ENCODE peak calls at places on chromosomes 5 and 9, in seven cellular contexts. One of them, this sample, is unnamed. For H3K4me1, the result is how much of the 10 kb centered on the place peaks cover.

GRCh38 chr9:123034881-123035465 is 1.5 kb downstream of the GPR21 start:
- DNase-seq in iPS DF 6.9: no peak
- DNase-seq in CD8-positive, alpha-beta T cell: no peak
- DNase-seq in hepatocyte: no peak
- DNase-seq in effector memory CD4-positive, alpha-beta T cell: no peak
- DNase-seq in thoracic aorta: no peak
- DNase-seq in adipocyte: no peak
- DNase-seq in this sample: no peak

GRCh38 chr5:138666226-138666742 is 86.9 kb upstream of the CTNNA1 start:
- DNase-seq in iPS DF 6.9: no peak
- DNase-seq in CD8-positive, alpha-beta T cell: no peak
- DNase-seq in hepatocyte: no peak
- DNase-seq in effector memory CD4-positive, alpha-beta T cell: no peak
- DNase-seq in thoracic aorta: no peak
- DNase-seq in adipocyte: no peak
- DNase-seq in this sample: no peak

GRCh38 chr9:134544388-134545212 is 97.0 kb upstream of the COL5A1 start:
- DNase-seq in iPS DF 6.9: peak
- DNase-seq in CD8-positive, alpha-beta T cell: no peak
- DNase-seq in hepatocyte: peak
- DNase-seq in effector memory CD4-positive, alpha-beta T cell: no peak
- DNase-seq in thoracic aorta: peak
- DNase-seq in adipocyte: peak
- DNase-seq in this sample: no peak

GRCh38 chr5:68139601-68140441 is 75.7 kb upstream of the PIK3R1 start:
- DNase-seq in iPS DF 6.9: no peak
- DNase-seq in CD8-positive, alpha-beta T cell: no peak
- DNase-seq in hepatocyte: no peak
- DNase-seq in effector memory CD4-positive, alpha-beta T cell: no peak
- DNase-seq in thoracic aorta: no peak
- DNase-seq in adipocyte: no peak
- DNase-seq in this sample: no peak

GRCh38 chr5:53257806-53258373 is 148.3 kb upstream of the MOCS2 start:
- DNase-seq in iPS DF 6.9: no peak
- DNase-seq in CD8-positive, alpha-beta T cell: no peak
- DNase-seq in hepatocyte: no peak
- DNase-seq in effector memory CD4-positive, alpha-beta T cell: no peak
- DNase-seq in thoracic aorta: no peak
- DNase-seq in adipocyte: no peak
- DNase-seq in this sample: peak

GRCh38 chr5:80957031-80957761 is 3.0 kb upstream of the RASGRF2 start:
- DNase-seq in iPS DF 6.9: no peak
- DNase-seq in CD8-positive, alpha-beta T cell: no peak
- DNase-seq in hepatocyte: no peak
- DNase-seq in effector memory CD4-positive, alpha-beta T cell: no peak
- DNase-seq in thoracic aorta: no peak
- DNase-seq in adipocyte: no peak
- DNase-seq in this sample: no peak

GRCh38 chr5:123937230-123937629 is 425.3 kb downstream of the CSNK1G3 start:
- DNase-seq in iPS DF 6.9: peak
- DNase-seq in CD8-positive, alpha-beta T cell: no peak
- DNase-seq in hepatocyte: peak
- DNase-seq in effector memory CD4-positive, alpha-beta T cell: no peak
- DNase-seq in thoracic aorta: no peak
- DNase-seq in adipocyte: peak
- DNase-seq in this sample: no peak

GRCh38 chr5:135069895-135070657 is 36.0 kb upstream of the PITX1 start:
- DNase-seq in iPS DF 6.9: no peak
- DNase-seq in CD8-positive, alpha-beta T cell: no peak
- DNase-seq in hepatocyte: no peak
- DNase-seq in effector memory CD4-positive, alpha-beta T cell: no peak
- DNase-seq in thoracic aorta: no peak
- DNase-seq in adipocyte: no peak
- DNase-seq in this sample: peak

GRCh38 chr9:32635362-32635761 is at the start of gene TAF1L:
- DNase-seq in iPS DF 6.9: no peak
- DNase-seq in CD8-positive, alpha-beta T cell: no peak
- DNase-seq in hepatocyte: no peak
- DNase-seq in effector memory CD4-positive, alpha-beta T cell: no peak
- DNase-seq in thoracic aorta: no peak
- DNase-seq in adipocyte: no peak
- DNase-seq in this sample: no peak

GRCh38 chr5:68389618-68390017 is 174.1 kb downstream of the PIK3R1 start:
- DNase-seq in iPS DF 6.9: no peak
- DNase-seq in CD8-positive, alpha-beta T cell: no peak
- DNase-seq in hepatocyte: no peak
- DNase-seq in effector memory CD4-positive, alpha-beta T cell: no peak
- DNase-seq in thoracic aorta: no peak
- DNase-seq in adipocyte: no peak
- DNase-seq in this sample: no peak

GRCh38 chr5:75869891-75870290 is 152.7 kb upstream of the POC5 start:
- DNase-seq in iPS DF 6.9: no peak
- DNase-seq in CD8-positive, alpha-beta T cell: no peak
- DNase-seq in hepatocyte: no peak
- DNase-seq in effector memory CD4-positive, alpha-beta T cell: no peak
- DNase-seq in thoracic aorta: no peak
- DNase-seq in adipocyte: no peak
- DNase-seq in this sample: no peak

GRCh38 chr9:108047264-108047663 is 557.7 kb upstream of the KLF4 start:
- DNase-seq in iPS DF 6.9: no peak
- DNase-seq in CD8-positive, alpha-beta T cell: no peak
- DNase-seq in hepatocyte: no peak
- DNase-seq in effector memory CD4-positive, alpha-beta T cell: no peak
- DNase-seq in thoracic aorta: no peak
- DNase-seq in adipocyte: no peak
- DNase-seq in this sample: no peak

GRCh38 chr5:92760550-92760949 is 820.5 kb downstream of the NR2F1-AS1 start:
- DNase-seq in iPS DF 6.9: no peak
- DNase-seq in CD8-positive, alpha-beta T cell: no peak
- DNase-seq in hepatocyte: no peak
- DNase-seq in effector memory CD4-positive, alpha-beta T cell: no peak
- DNase-seq in thoracic aorta: no peak
- DNase-seq in adipocyte: no peak
- DNase-seq in this sample: no peak

GRCh38 chr9:91202757-91203283 is 158.9 kb downstream of the AUH start:
- DNase-seq in iPS DF 6.9: no peak
- DNase-seq in CD8-positive, alpha-beta T cell: no peak
- DNase-seq in hepatocyte: no peak
- DNase-seq in effector memory CD4-positive, alpha-beta T cell: no peak
- DNase-seq in thoracic aorta: no peak
- DNase-seq in adipocyte: no peak
- DNase-seq in this sample: no peak

GRCh38 chr5:145991044-145991575 is 54.7 kb downstream of the SH3RF2 start:
- DNase-seq in iPS DF 6.9: no peak
- DNase-seq in CD8-positive, alpha-beta T cell: no peak
- DNase-seq in hepatocyte: no peak
- DNase-seq in effector memory CD4-positive, alpha-beta T cell: no peak
- DNase-seq in thoracic aorta: no peak
- DNase-seq in adipocyte: peak
- DNase-seq in this sample: no peak

GRCh38 chr5:58080573-58080972 is 379.3 kb downstream of the PLK2 start:
- DNase-seq in iPS DF 6.9: no peak
- DNase-seq in CD8-positive, alpha-beta T cell: no peak
- DNase-seq in hepatocyte: no peak
- DNase-seq in effector memory CD4-positive, alpha-beta T cell: no peak
- DNase-seq in thoracic aorta: no peak
- DNase-seq in adipocyte: peak
- DNase-seq in this sample: no peak

GRCh38 chr5:168313596-168314204 is 22.3 kb downstream of the WWC1 start:
- DNase-seq in iPS DF 6.9: no peak
- DNase-seq in CD8-positive, alpha-beta T cell: no peak
- DNase-seq in hepatocyte: peak
- DNase-seq in effector memory CD4-positive, alpha-beta T cell: no peak
- DNase-seq in thoracic aorta: no peak
- DNase-seq in adipocyte: no peak
- DNase-seq in this sample: no peak

GRCh38 chr5:168308976-168309598 is 17.6 kb downstream of the WWC1 start:
- DNase-seq in iPS DF 6.9: no peak
- DNase-seq in CD8-positive, alpha-beta T cell: no peak
- DNase-seq in hepatocyte: no peak
- DNase-seq in effector memory CD4-positive, alpha-beta T cell: no peak
- DNase-seq in thoracic aorta: no peak
- DNase-seq in adipocyte: no peak
- DNase-seq in this sample: no peak

GRCh38 chr5:168312606-168313297 is 21.3 kb downstream of the WWC1 start:
- DNase-seq in iPS DF 6.9: no peak
- DNase-seq in CD8-positive, alpha-beta T cell: no peak
- DNase-seq in hepatocyte: no peak
- DNase-seq in effector memory CD4-positive, alpha-beta T cell: no peak
- DNase-seq in thoracic aorta: no peak
- DNase-seq in adipocyte: no peak
- DNase-seq in this sample: no peak

GRCh38 chr5:168307925-168308584 is 16.6 kb downstream of the WWC1 start:
- DNase-seq in iPS DF 6.9: no peak
- DNase-seq in CD8-positive, alpha-beta T cell: no peak
- DNase-seq in hepatocyte: no peak
- DNase-seq in effector memory CD4-positive, alpha-beta T cell: no peak
- DNase-seq in thoracic aorta: no peak
- DNase-seq in adipocyte: no peak
- DNase-seq in this sample: no peak

DNA sequence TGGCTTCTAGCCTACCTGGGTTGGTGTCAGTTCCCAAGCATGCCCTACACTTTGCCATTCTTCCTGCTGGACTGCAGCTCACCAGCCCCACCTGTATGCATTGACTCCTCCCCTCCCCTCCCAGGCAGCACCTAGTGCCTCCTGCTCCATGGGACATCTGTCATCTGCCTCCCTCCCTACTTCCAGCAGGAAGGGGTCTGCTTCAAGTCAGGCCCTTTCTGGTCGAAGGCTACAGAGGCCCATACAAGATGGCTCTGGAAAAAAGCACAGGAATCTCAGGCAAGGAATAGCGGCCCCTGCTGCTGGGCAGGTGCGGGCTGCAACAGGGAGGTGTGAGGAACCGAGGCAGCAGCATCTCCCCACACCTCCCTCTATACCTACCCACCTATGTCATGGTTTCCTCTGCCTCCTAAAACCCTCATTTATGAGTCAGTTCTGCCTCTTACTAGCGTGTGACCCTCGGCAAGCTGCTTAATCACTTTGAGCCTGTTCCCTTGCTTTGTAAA is 19.7 kb downstream of the WWC1 start:
- DNase-seq in iPS DF 6.9: no peak
- DNase-seq in CD8-positive, alpha-beta T cell: no peak
- DNase-seq in hepatocyte: no peak
- DNase-seq in effector memory CD4-positive, alpha-beta T cell: no peak
- DNase-seq in thoracic aorta: no peak
- DNase-seq in adipocyte: no peak
- DNase-seq in this sample: no peak
- H3K4me1 ChIP-seq in iPS DF 6.9: under half
- H3K4me1 ChIP-seq in CD8-positive, alpha-beta T cell: under half
- H3K4me1 ChIP-seq in hepatocyte: half or more
- H3K4me1 ChIP-seq in effector memory CD4-positive, alpha-beta T cell: under half
- H3K4me1 ChIP-seq in thoracic aorta: under half
- H3K4me1 ChIP-seq in adipocyte: under half
- H3K4me1 ChIP-seq in this sample: under half

DNA sequence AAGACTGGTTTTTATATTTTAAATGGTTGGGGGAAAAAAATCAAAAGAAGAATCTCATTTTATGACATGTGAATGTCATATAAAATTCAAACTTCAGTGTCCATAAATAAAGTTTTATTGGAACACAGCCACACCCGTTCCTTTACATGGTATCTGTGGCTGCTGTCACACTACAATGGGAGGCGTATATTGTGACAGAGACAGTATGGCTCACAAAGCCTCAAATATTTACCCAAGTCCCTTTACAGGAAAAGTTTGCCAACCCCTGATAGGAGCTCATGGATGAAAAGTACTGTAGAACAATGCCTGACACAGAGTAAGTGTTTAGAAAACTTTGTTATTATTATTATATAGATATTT is 5.2 kb upstream of the DUSP1 start:
- DNase-seq in iPS DF 6.9: no peak
- DNase-seq in CD8-positive, alpha-beta T cell: no peak
- DNase-seq in hepatocyte: peak
- DNase-seq in effector memory CD4-positive, alpha-beta T cell: no peak
- DNase-seq in thoracic aorta: no peak
- DNase-seq in adipocyte: no peak
- DNase-seq in this sample: no peak
- H3K4me1 ChIP-seq in iPS DF 6.9: under half
- H3K4me1 ChIP-seq in CD8-positive, alpha-beta T cell: under half
- H3K4me1 ChIP-seq in hepatocyte: half or more
- H3K4me1 ChIP-seq in effector memory CD4-positive, alpha-beta T cell: under half
- H3K4me1 ChIP-seq in thoracic aorta: under half
- H3K4me1 ChIP-seq in adipocyte: half or more
- H3K4me1 ChIP-seq in this sample: half or more

GRCh38 chr9:129930743-129931142 is 95.5 kb downstream of the USP20 start:
- DNase-seq in iPS DF 6.9: no peak
- DNase-seq in CD8-positive, alpha-beta T cell: no peak
- DNase-seq in hepatocyte: no peak
- DNase-seq in effector memory CD4-positive, alpha-beta T cell: no peak
- DNase-seq in thoracic aorta: no peak
- DNase-seq in adipocyte: no peak
- DNase-seq in this sample: no peak

GRCh38 chr9:129933709-129934586 is 98.7 kb downstream of the USP20 start:
- DNase-seq in iPS DF 6.9: no peak
- DNase-seq in CD8-positive, alpha-beta T cell: no peak
- DNase-seq in hepatocyte: no peak
- DNase-seq in effector memory CD4-positive, alpha-beta T cell: no peak
- DNase-seq in thoracic aorta: no peak
- DNase-seq in adipocyte: peak
- DNase-seq in this sample: no peak

GRCh38 chr9:129936222-129936621 is 101.0 kb downstream of the USP20 start:
- DNase-seq in iPS DF 6.9: no peak
- DNase-seq in CD8-positive, alpha-beta T cell: no peak
- DNase-seq in hepatocyte: no peak
- DNase-seq in effector memory CD4-positive, alpha-beta T cell: no peak
- DNase-seq in thoracic aorta: no peak
- DNase-seq in adipocyte: no peak
- DNase-seq in this sample: no peak

GRCh38 chr9:129932303-129933151 is 97.3 kb downstream of the USP20 start:
- DNase-seq in iPS DF 6.9: no peak
- DNase-seq in CD8-positive, alpha-beta T cell: no peak
- DNase-seq in hepatocyte: no peak
- DNase-seq in effector memory CD4-positive, alpha-beta T cell: no peak
- DNase-seq in thoracic aorta: no peak
- DNase-seq in adipocyte: peak
- DNase-seq in this sample: no peak

DNA sequence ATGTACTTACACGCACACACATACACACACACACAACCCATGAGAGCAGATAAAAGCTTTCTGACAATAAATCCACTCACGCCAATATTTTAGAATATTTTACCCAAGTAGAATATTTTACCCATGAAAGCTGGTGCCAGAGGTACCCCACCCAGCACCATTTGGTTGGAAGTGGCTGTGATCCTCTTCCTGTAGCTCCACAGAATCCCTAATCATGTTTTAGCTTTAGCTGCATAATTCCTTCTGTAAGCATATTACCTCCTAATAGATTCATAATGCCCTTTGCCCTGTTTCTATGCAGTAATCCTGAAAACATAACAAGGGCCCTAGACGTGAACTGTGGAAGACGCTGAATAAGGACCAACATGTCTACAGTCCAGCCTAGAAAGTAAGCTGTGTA is 98.0 kb downstream of the USP20 start:
- DNase-seq in iPS DF 6.9: no peak
- DNase-seq in CD8-positive, alpha-beta T cell: no peak
- DNase-seq in hepatocyte: no peak
- DNase-seq in effector memory CD4-positive, alpha-beta T cell: no peak
- DNase-seq in thoracic aorta: no peak
- DNase-seq in adipocyte: no peak
- DNase-seq in this sample: no peak
- H3K4me1 ChIP-seq in iPS DF 6.9: under half
- H3K4me1 ChIP-seq in CD8-positive, alpha-beta T cell: under half
- H3K4me1 ChIP-seq in hepatocyte: under half
- H3K4me1 ChIP-seq in effector memory CD4-positive, alpha-beta T cell: under half
- H3K4me1 ChIP-seq in thoracic aorta: under half
- H3K4me1 ChIP-seq in adipocyte: under half
- H3K4me1 ChIP-seq in this sample: under half

GRCh38 chr5:125413861-125414260 is 667.4 kb upstream of the ZNF608 start:
- DNase-seq in iPS DF 6.9: no peak
- DNase-seq in CD8-positive, alpha-beta T cell: no peak
- DNase-seq in hepatocyte: no peak
- DNase-seq in effector memory CD4-positive, alpha-beta T cell: no peak
- DNase-seq in thoracic aorta: no peak
- DNase-seq in adipocyte: peak
- DNase-seq in this sample: no peak
- H3K4me1 ChIP-seq in iPS DF 6.9: under half
- H3K4me1 ChIP-seq in CD8-positive, alpha-beta T cell: under half
- H3K4me1 ChIP-seq in hepatocyte: under half
- H3K4me1 ChIP-seq in effector memory CD4-positive, alpha-beta T cell: under half
- H3K4me1 ChIP-seq in thoracic aorta: under half
- H3K4me1 ChIP-seq in adipocyte: under half
- H3K4me1 ChIP-seq in this sample: under half

This sample was measured in RWPE2.